ENCODE peak calls at places on chromosomes 13 and 19, in eight cellular contexts. H is left ventricle myocardium inferior, F is fibroblast of lung, P is heart left ventricle, N is psoas muscle, D is breast epithelium, Y is adrenal gland, J is tibial nerve. Q is an unnamed sample. For H3K36me3 and H3K4me1, the result is how much of the 10 kb centered on the place peaks cover.

GRCh38 chr13:28451482-28452217 is 43.3 kb downstream of the FLT1 start:
- DNase-seq in P (no peak), F (no peak), Y (no peak), H (no peak), J (no peak), D (no peak), N (no peak), Q (no peak)

GRCh38 chr19:11964858-11965645 is at the start of gene ZNF763:
- DNase-seq in Y (peak), F (peak), P (peak), D (peak), N (peak), H (peak), J (peak), Q (peak)

GRCh38 chr13:104098421-104098820 is 1032.2 kb upstream of the SLC10A2 start:
- DNase-seq in H (no peak), F (peak), J (no peak), N (no peak), P (no peak), D (no peak), Y (no peak), Q (no peak)

GRCh38 chr13:109840201-109840892 is 54.0 kb upstream of the IRS2 start:
- DNase-seq in N (no peak), H (no peak), Y (no peak), F (peak), J (no peak), P (no peak), D (no peak), Q (no peak)

GRCh38 chr19:51743405-51743804 is 8.3 kb downstream of the FPR1 start:
- DNase-seq in J (no peak), P (no peak), N (no peak), H (no peak), D (no peak), Y (no peak), F (peak), Q (no peak)

GRCh38 chr13:95644611-95645052 is at the start of gene DZIP1:
- DNase-seq in Y (peak), F (peak), J (peak), H (peak), P (peak), N (peak), D (peak), Q (peak)

GRCh38 chr19:44607049-44607448 is 6.3 kb upstream of the IGSF23 start:
- DNase-seq in D (no peak), Y (peak), H (no peak), P (no peak), J (no peak), F (peak), N (no peak), Q (no peak)

GRCh38 chr13:51313619-51314018 is 25.9 kb upstream of the SERPINE3 start:
- DNase-seq in D (no peak), J (no peak), F (no peak), Y (no peak), H (no peak), N (no peak), P (no peak), Q (no peak)

GRCh38 chr19:6023085-6023682 is 45.2 kb upstream of the RANBP3 start:
- DNase-seq in F (peak), N (no peak), Y (no peak), P (no peak), J (no peak), D (no peak), H (no peak), Q (peak)

GRCh38 chr19:16338470-16339360 is 14.1 kb downstream of the KLF2 start:
- DNase-seq in Y (peak), H (no peak), J (no peak), D (peak), N (peak), P (peak), F (peak), Q (peak)

GRCh38 chr13:98965325-98965724 is 12.5 kb downstream of the DOCK9 start:
- DNase-seq in Y (no peak), F (no peak), D (no peak), N (no peak), J (no peak), H (no peak), P (no peak), Q (no peak)

GRCh38 chr13:95535243-95535642 is 17.3 kb upstream of the CLDN10 start:
- DNase-seq in J (no peak), P (no peak), N (no peak), Y (no peak), F (peak), H (no peak), D (no peak), Q (no peak)

DNA sequence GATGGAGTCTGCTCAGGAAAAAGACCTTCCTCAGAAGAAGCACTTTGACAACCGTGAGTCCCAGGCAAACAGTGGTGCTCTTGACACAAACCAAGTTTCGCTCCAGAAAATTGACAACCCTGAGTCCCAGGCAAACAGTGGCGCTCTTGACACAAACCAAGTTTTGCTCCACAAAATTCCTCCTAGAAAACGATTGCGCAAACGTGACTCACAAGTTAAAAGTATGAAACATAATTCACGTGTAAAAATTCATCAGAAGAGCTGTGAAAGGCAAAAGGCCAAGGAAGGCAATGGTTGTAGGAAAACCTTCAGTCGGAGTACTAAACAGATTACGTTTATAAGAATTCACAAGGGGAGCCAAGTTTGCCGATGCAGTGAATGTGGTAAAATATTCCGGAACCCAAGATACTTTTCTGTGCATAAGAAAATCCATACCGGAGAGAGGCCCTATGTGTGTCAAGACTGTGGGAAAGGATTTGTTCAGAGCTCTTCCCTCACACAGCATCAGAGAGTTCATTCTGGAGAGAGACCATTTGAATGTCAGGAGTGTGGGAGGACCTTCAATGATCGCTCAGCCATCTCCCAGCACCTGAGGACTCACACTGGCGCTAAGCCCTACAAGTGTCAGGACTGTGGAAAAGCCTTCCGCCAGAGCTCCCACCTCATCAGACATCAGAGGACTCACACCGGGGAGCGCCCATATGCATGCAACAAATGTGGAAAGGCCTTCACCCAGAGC is 16.2 kb upstream of the ZNF544 start:
- DNase-seq in J (no peak), Y (no peak), P (no peak), F (no peak), D (no peak), H (no peak), N (no peak), Q (no peak)
- H3K36me3 ChIP-seq in J (half or more), Y (under half), P (under half), F (under half), D (half or more), H (half or more), N (under half), Q (under half)

GRCh38 chr19:50359432-50359818 is 6.0 kb downstream of the NAPSA start:
- DNase-seq in N (no peak), H (no peak), J (no peak), Y (no peak), P (no peak), D (no peak), F (no peak), Q (no peak)
- H3K4me1 ChIP-seq in N (under half), H (under half), J (under half), Y (under half), P (under half), D (under half), F (under half), Q (under half)

GRCh38 chr13:46593403-46593802 is 40.4 kb downstream of the LRCH1 start:
- DNase-seq in N (no peak), F (no peak), H (no peak), D (no peak), J (no peak), Y (no peak), P (no peak), Q (no peak)

GRCh38 chr13:46598140-46598819 is 45.3 kb downstream of the LRCH1 start:
- DNase-seq in P (no peak), N (no peak), H (no peak), D (no peak), F (no peak), J (no peak), Y (no peak), Q (no peak)

GRCh38 chr13:46595136-46595917 is 42.4 kb downstream of the LRCH1 start:
- DNase-seq in J (no peak), F (peak), P (no peak), Y (no peak), H (no peak), D (peak), N (no peak), Q (no peak)

GRCh38 chr13:46596501-46596900 is 43.5 kb downstream of the LRCH1 start:
- DNase-seq in D (no peak), N (no peak), H (no peak), P (no peak), F (no peak), Y (no peak), J (no peak), Q (no peak)

GRCh38 chr13:46595918-46596315 is 42.9 kb downstream of the LRCH1 start:
- DNase-seq in D (no peak), J (no peak), P (no peak), F (no peak), H (no peak), N (no peak), Y (no peak), Q (no peak)
- H3K27ac ChIP-seq in D (peak), J (peak), P (peak), F (no peak), H (peak), N (no peak), Y (no peak), Q (no peak)

DNA sequence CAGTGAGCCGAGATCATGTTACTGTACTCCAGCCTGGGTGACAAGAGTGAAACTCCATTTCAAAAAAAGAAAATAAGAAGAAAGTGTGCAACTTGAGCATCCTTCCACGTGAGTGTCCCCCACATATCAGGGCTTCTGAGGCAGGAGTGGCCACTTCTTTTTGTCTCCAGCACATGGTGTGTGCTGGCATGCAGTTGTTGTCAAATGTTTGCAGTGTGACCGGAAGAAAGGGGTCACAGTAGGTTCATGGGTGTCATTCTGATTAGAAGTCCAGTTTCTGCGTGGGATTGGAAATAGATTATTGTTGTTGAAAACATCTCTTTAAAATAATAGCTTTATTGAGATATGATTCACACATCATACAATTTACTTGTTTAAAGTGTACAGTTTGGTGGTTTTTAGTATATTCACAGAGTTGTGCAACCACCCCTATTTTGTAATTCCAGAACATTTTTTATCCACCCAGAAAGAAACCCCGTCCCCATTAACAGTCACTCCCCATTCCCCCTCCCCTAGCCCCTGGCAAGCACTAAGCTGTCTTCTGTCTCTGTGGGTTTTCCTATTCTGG is 2.2 kb downstream of the CRTC1 start:
- DNase-seq in D (no peak), J (no peak), H (no peak), F (no peak), P (no peak), N (no peak), Y (no peak), Q (no peak)
- H3K36me3 ChIP-seq in D (under half), J (under half), H (under half), F (under half), P (under half), N (under half), Y (under half), Q (under half)

DNA sequence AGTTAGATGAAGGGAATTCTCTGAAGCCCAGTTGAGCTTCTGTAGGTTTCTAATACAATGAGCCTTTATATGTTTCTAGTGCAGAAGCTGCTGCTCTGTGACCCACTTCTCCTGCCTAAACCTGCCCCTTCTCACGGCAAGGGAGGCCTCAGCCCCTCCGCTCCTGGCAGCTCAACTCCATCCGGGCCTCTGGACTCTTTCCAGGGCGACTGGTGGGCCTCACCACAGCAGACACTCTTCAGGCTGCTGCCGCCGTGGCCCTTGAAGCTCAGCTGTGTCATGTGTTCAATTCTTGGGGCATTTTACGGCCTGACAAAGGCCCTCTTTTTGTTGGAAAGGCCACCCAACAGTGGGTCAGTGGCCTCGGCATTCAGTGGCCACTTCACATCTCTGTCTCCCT is 10.0 kb upstream of the C19orf33 start:
- DNase-seq in D (peak), N (no peak), Y (no peak), F (no peak), J (no peak), P (no peak), H (no peak), Q (no peak)
- H3K4me1 ChIP-seq in D (under half), N (under half), Y (under half), F (under half), J (under half), P (under half), H (under half), Q (under half)

GRCh38 chr19:56594783-56595547 is at the start of gene ZNF71:
- DNase-seq in P (peak), N (peak), D (peak), Y (peak), F (peak), H (peak), J (peak), Q (peak)
- H3K27ac ChIP-seq in P (peak), N (peak), D (peak), Y (no peak), F (peak), H (peak), J (peak), Q (no peak)

DNA sequence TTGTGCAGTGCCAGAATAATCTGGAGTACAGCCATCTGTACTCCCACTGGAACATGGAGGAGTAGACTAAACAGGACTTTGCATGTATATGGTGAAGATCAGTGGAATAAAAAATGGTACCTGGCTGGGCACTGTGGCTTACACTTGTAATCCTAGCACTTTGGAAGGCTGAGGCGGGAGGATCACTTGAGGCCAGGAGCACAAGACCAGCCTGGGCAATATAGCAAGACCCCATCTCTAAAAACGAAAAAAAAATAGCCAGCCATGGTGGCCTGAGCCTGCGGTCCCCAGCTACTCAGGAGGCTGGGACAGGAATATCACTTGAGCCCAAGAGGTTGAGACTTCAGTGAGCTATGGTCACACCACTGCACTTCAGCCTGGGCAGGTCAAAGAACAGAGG is 20.0 kb downstream of the UBA2 start:
- DNase-seq in P (no peak), J (no peak), H (no peak), N (no peak), Y (no peak), D (no peak), F (no peak), Q (no peak)
- H3K36me3 ChIP-seq in P (under half), J (half or more), H (half or more), N (under half), Y (half or more), D (under half), F (under half), Q (under half)

DNA sequence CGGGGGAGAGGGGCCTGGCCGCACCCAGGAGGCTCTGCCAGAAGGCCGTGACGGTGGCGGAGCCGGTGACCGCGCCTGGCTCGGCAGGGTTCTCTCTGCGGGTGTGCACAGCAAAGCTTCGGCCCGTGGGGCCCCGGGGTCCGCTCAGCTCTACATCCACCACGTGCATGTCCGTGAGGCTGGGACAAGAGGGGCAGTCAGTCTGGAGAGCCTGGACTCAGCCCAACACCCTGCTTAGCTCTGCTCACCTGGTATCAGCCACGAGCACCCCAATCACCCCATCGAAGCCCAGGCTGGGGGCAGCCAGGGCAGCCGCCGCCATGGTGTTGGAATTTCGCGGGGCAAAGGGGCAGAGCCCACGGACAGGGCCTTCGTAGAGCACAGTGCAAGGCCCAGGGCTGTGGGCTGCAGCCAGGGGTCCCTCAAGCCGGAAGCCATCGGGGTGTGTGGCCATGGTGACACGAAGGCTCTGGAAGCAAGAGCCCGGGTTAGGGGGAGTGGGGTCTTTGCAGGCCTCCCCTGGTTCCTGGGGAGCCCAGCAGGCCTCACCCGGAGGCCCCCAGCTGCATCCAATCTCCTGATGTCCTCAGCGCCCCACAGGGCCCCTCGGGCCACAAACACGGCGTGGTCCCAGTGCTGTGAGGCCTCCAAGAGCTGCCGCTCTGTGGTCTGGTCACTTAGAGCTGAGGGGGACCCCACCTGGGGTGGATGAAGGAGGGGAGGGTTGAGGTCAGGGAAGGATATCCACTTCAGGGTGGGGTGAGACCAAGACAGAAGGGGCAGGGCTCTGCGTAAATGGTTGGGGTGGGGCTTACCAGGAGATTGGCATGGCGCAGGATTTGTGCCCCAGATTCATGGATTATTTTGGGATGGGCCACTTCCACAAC is 1.4 kb downstream of the ASPDH start:
- DNase-seq in F (no peak), Y (no peak), H (no peak), D (no peak), J (no peak), P (no peak), N (no peak), Q (peak)
- H3K4me1 ChIP-seq in F (under half), Y (under half), H (under half), D (under half), J (under half), P (under half), N (under half), Q (under half)

Q was measured in aorta.